ENCODE peak calls at places on chromosomes 5 and 9, in nine cellular contexts. K is AG04450, A is pancreas, P is HFF-Myc, N is fibroblast of lung, V is body of pancreas, F is cardiac fibroblast, I is fibroblast of pulmonary artery, O is BJ. U is an unnamed sample.

GRCh38 chr5:107615173-107615856 is 55.4 kb downstream of the EFNA5 start:
- DNase-seq in P (no peak), K (no peak), V (no peak), N (no peak), O (no peak), A (no peak), I (peak; percentile 26), F (peak; percentile 26), U (no peak)

GRCh38 chr9:79432485-79432884 is 139.3 kb upstream of the TLE4 start:
- DNase-seq in O (no peak), N (no peak), A (no peak), I (no peak), K (no peak), F (no peak), P (no peak), V (no peak), U (no peak)

GRCh38 chr9:18185196-18185595 is 288.8 kb upstream of the ADAMTSL1 start:
- DNase-seq in I (no peak), V (no peak), A (no peak), N (no peak), P (no peak), O (no peak), K (no peak), F (no peak), U (no peak)

GRCh38 chr9:128625391-128626145 is 31.1 kb downstream of the DYNC2I2 start:
- DNase-seq in I (no peak), O (no peak), N (no peak), A (peak; percentile 67), V (peak; percentile 75), F (no peak), K (no peak), P (no peak), U (no peak)

GRCh38 chr5:167050568-167051214 is 1240.8 kb upstream of the WWC1 start:
- DNase-seq in V (peak; percentile 18), F (peak; percentile 74), K (no peak), N (peak; percentile 79), A (no peak), O (no peak), P (no peak), I (peak; percentile 65), U (no peak)

GRCh38 chr9:131520448-131520847 is 10.6 kb downstream of the UCK1 start:
- DNase-seq in V (no peak), K (no peak), A (no peak), F (no peak), N (no peak), P (no peak), I (no peak), O (no peak), U (no peak)

GRCh38 chr5:126723643-126724042 is 53.3 kb upstream of the LMNB1 start:
- DNase-seq in N (peak; percentile 9), K (no peak), O (no peak), A (no peak), V (no peak), I (peak; percentile 12), P (no peak), F (no peak), U (no peak)

GRCh38 chr9:120702075-120702474 is 12.2 kb downstream of the MEGF9 start:
- DNase-seq in K (no peak), P (no peak), V (no peak), A (no peak), O (no peak), I (no peak), N (no peak), F (no peak), U (no peak)

GRCh38 chr5:116536279-116537161 is 38.1 kb downstream of the SEMA6A start:
- DNase-seq in F (peak; percentile 2), N (no peak), O (no peak), A (no peak), K (no peak), P (no peak), V (peak; percentile 12), I (peak; percentile 8), U (no peak)

GRCh38 chr5:92944903-92945629 is 636.0 kb downstream of the NR2F1-AS1 start:
- DNase-seq in V (no peak), F (peak; percentile 85), I (peak; percentile 89), A (no peak), O (peak; percentile 47), K (peak; percentile 47), N (peak; percentile 65), P (peak; percentile 1), U (peak; percentile 21)

GRCh38 chr9:137454506-137455360 is 4.4 kb downstream of the NSMF start:
- DNase-seq in P (no peak), V (peak; percentile 30), K (no peak), I (no peak), O (no peak), F (peak; percentile 24), A (peak; percentile 51), N (peak; percentile 32), U (no peak)

GRCh38 chr5:113242481-113243348 is 192.1 kb downstream of the TSSK1B start:
- DNase-seq in F (no peak), A (no peak), V (no peak), N (no peak), I (no peak), K (no peak), P (no peak), O (no peak), U (no peak)

GRCh38 chr9:87886210-87887150 is 3.8 kb downstream of the SPATA31E1 start:
- DNase-seq in A (no peak), K (no peak), I (no peak), V (no peak), O (no peak), N (no peak), P (no peak), F (no peak), U (no peak)

GRCh38 chr5:133907075-133907474 is 61.4 kb downstream of the C5orf15 start:
- DNase-seq in P (no peak), I (no peak), A (peak; percentile 24), V (peak; percentile 59), K (no peak), O (no peak), F (no peak), N (no peak), U (no peak)
- TF ChIP-seq CTCF in P (no peak), I (no peak), A (no peak), V (no peak), K (no peak), O (no peak), F (no peak), N (no peak), U (no peak)

DNA sequence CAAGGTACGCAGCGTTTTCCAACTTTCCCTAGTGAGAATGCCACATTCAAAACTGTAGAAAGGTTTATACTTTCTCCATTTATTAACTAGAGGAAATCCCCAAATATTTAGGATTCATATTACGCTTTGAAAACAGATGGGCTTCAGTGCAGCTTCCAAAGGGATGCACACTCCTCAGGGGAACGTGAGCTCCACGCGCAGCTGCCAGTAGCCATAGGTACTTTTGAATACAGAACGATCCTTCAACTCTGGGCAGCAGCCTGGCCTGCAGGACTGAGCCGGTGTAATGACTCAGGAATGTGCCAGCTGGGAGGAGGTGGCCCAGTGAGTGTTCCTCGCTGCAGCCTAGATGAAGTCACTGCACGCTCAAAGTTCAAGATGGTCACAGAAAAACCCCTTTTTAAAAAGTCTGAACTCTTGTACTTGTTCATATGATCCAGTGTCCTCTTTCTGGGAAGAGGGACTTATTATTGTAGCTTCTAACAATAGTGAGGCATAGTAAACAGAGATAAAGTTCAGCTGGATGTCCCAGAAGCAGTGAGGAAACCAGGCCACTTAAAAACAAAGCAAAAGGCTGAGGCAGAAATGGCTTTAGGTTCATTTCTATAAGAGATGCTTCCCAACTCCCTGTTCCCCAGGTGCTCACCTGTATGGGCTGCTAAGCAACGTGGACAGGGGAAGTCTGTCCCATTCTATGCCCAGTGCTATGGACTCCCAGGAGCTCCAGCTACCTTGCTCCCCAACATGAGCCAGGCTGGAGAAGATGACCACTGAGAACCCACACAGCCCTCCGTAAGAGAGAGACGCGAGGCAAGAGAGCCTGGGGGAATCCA is 130.0 kb downstream of the LHFPL2 start:
- DNase-seq in P (peak; percentile 42), I (peak; percentile 94), V (peak; percentile 68), F (peak; percentile 85), A (peak; percentile 47), O (peak; percentile 44), N (peak; percentile 83), K (peak; percentile 77), U (no peak)
- H3K4me3 ChIP-seq in P (no peak overlapping the region), I (no peak overlapping the region), V (no peak overlapping the region), F (no peak overlapping the region), A (no peak overlapping the region), O (no peak overlapping the region), N (no peak overlapping the region), K (no peak overlapping the region), U (no peak overlapping the region)

GRCh38 chr5:111755264-111755941 is 1.6 kb downstream of the NREP start:
- DNase-seq in K (no peak), O (no peak), P (no peak), N (no peak), V (no peak), A (no peak), F (no peak), I (no peak), U (no peak)

GRCh38 chr5:111758284-111758628 is 1.3 kb upstream of the NREP start:
- DNase-seq in P (no peak), V (no peak), K (no peak), N (no peak), I (no peak), O (no peak), F (no peak), A (no peak), U (no peak)

GRCh38 chr5:111756701-111757581 is at the start of gene NREP:
- DNase-seq in I (peak; percentile 97), K (peak; percentile 89), N (peak; percentile 97), F (peak; percentile 97), V (peak; percentile 97), O (peak; percentile 75), P (peak; percentile 88), A (peak; percentile 92), U (peak; percentile 91)

GRCh38 chr5:111755942-111756353 is 1.0 kb downstream of the NREP start:
- DNase-seq in O (no peak), N (peak; percentile 64), P (no peak), K (no peak), I (peak; percentile 71), F (peak; percentile 66), V (no peak), A (no peak), U (no peak)

DNA sequence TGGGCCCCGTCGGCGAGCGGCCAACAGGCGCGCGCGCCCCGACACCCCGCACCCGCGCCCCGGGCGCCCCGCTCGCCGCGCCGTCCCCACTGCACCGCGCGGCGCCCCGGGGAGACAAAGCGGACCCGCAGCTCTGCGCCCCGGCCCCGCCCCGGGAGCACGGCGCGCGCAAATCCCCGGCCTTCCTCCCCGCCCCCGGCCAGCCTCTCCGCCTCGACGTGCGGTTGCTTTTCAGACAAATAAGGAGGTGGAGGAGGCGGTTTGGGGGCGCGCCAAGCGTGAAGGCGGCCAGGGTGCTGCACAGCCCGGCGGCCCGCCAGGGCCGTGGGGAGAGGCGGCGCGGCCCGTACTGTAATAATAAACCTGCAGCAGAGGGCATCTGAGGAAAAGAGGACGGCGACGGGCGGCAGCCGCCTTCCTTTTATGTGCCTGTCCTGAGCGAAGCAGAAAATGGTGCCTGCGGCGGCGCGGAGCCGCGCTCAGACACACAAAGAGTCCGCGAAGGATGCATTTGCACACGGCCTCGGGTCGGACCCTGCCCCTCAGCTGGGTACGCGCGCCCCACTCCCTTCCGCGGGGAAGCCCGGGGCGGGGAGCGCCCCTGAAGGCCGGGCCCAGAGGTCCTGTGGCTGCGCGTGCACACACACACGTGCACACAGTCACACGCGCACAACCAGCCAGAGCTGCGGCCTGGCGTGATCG is 739 bp upstream of the NREP start:
- DNase-seq in P (peak; percentile 45), I (peak; percentile 96), N (peak; percentile 97), K (peak; percentile 85), F (peak; percentile 98), V (peak; percentile 96), A (peak; percentile 92), O (peak; percentile 69), U (no peak)
- TF ChIP-seq CTCF in P (no peak), I (no peak), N (no peak), K (peak; percentile 11), F (no peak), V (no peak), A (peak; percentile 4), O (no peak), U (no peak)

GRCh38 chr5:137254695-137255094 is 244.4 kb downstream of the SPOCK1 start:
- DNase-seq in P (no peak), I (peak; percentile 41), F (peak; percentile 69), A (no peak), N (no peak), V (peak; percentile 43), O (no peak), K (no peak), U (no peak)
- H3K4me3 ChIP-seq in P (no peak overlapping the region), I (no peak overlapping the region), F (no peak overlapping the region), A (no peak overlapping the region), N (no peak overlapping the region), V (no peak overlapping the region), O (no peak overlapping the region), K (no peak overlapping the region), U (no peak overlapping the region)

U was measured in AG04449.